ENCODE peak calls at places on chromosomes 13 and 19, in four cellular contexts. C is K562, Z is HepG2, Y is GM12878. J is an unnamed sample.

GRCh38 chr13:47945738-47946137 is 55.3 kb downstream of the SUCLA2 start:
- DNase-seq in Z (peak), Y (no peak), C (no peak), J (no peak)

GRCh38 chr19:55675661-55676354 is 782 bp downstream of the EPN1 start:
- DNase-seq in Z (no peak), Y (no peak), C (no peak), J (no peak)

GRCh38 chr19:37874784-37875183 is 31.6 kb downstream of the WDR87 start:
- DNase-seq in Z (peak), C (no peak), Y (no peak), J (no peak)

GRCh38 chr13:18212873-18213272 is 968.8 kb downstream of the TUBA3C start:
- DNase-seq in C (no peak), Z (peak), Y (no peak), J (no peak)

GRCh38 chr13:63198076-63198475 is 1782.4 kb upstream of the PCDH20 start:
- DNase-seq in C (no peak), Y (no peak), Z (no peak), J (no peak)

GRCh38 chr19:5590151-5590864 is 22.6 kb upstream of the TINCR start:
- DNase-seq in Y (no peak), Z (no peak), C (no peak), J (no peak)

GRCh38 chr13:88005188-88005587 is 334.0 kb downstream of the SLITRK5 start:
- DNase-seq in Z (no peak), C (no peak), Y (no peak), J (no peak)

GRCh38 chr19:55325172-55325571 is at the start of gene TMEM150B:
- DNase-seq in Z (no peak), Y (no peak), C (peak), J (no peak)

GRCh38 chr13:58087566-58087965 is 456.0 kb downstream of the PCDH17 start:
- DNase-seq in C (no peak), Y (no peak), Z (no peak), J (no peak)

GRCh38 chr19:52554216-52554971 is 15.7 kb upstream of the ZNF701 start:
- DNase-seq in Y (no peak), Z (no peak), C (no peak), J (no peak)

GRCh38 chr13:112696869-112697465 is 7.1 kb downstream of the ATP11A start:
- DNase-seq in Z (no peak), C (no peak), Y (no peak), J (no peak)

GRCh38 chr19:39172700-39173501 is 23.9 kb upstream of the NCCRP1 start:
- DNase-seq in Y (no peak), C (no peak), Z (no peak), J (no peak)

GRCh38 chr13:104137416-104137815 is 1071.2 kb upstream of the SLC10A2 start:
- DNase-seq in Z (no peak), C (no peak), Y (no peak), J (no peak)

GRCh38 chr13:104286566-104287290 is 1220.5 kb upstream of the SLC10A2 start:
- DNase-seq in C (no peak), Z (no peak), Y (no peak), J (no peak)

GRCh38 chr13:57437587-57437986 is 194.0 kb upstream of the PCDH17 start:
- DNase-seq in Z (no peak), C (no peak), Y (no peak), J (no peak)

GRCh38 chr13:95100525-95101121 is 200.6 kb downstream of the ABCC4 start:
- DNase-seq in C (no peak), Y (peak), Z (peak), J (no peak)

GRCh38 chr13:40460116-40460515 is 206.3 kb downstream of the FOXO1 start:
- DNase-seq in Y (no peak), C (no peak), Z (no peak), J (no peak)

GRCh38 chr13:68895696-68896095 is 1211.9 kb upstream of the ATXN8OS start:
- DNase-seq in Z (no peak), C (no peak), Y (no peak), J (no peak)

GRCh38 chr19:6274756-6275155 is 5.0 kb downstream of the MLLT1 start:
- DNase-seq in Y (no peak), C (no peak), Z (no peak), J (no peak)

GRCh38 chr19:40717325-40717879 is 490 bp downstream of the ITPKC start:
- DNase-seq in Y (no peak), Z (no peak), C (no peak), J (no peak)

DNA sequence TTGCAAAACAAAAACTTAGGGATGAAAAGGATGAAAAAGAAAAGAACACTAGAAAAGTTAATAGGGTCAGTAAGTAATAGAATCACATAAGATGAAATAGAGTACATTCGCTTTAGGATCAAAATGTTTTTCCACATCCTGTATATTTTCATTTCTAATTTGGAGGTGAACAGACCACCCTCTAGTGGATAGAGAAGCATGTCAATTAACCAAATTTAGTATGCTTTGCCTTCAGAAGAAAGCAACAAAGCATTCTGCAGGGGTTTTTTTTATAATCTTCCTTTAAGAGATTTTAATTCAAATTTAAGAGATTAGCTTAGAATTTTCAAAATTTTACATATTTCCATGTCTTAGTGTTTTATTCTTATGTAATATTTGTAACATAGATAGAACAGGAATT is 610.9 kb upstream of the SGCG start:
- DNase-seq in Z (no peak), C (no peak), Y (no peak), J (no peak)
- TF ChIP-seq TARDBP in Z (no peak), C (no peak), Y (no peak), J (no peak)

GRCh38 chr13:80345771-80346510 is 5.0 kb upstream of the SPRY2 start:
- DNase-seq in C (no peak), Z (no peak), Y (no peak), J (no peak)
- TF ChIP-seq BHLHE40 in C (no peak), Z (no peak), Y (peak), J (no peak)

GRCh38 chr19:46607441-46607841 is 6.3 kb downstream of the CALM3 start:
- DNase-seq in Y (no peak), Z (no peak), C (no peak), J (no peak)
- TF ChIP-seq TARDBP in Y (no peak), Z (no peak), C (no peak), J (no peak)

DNA sequence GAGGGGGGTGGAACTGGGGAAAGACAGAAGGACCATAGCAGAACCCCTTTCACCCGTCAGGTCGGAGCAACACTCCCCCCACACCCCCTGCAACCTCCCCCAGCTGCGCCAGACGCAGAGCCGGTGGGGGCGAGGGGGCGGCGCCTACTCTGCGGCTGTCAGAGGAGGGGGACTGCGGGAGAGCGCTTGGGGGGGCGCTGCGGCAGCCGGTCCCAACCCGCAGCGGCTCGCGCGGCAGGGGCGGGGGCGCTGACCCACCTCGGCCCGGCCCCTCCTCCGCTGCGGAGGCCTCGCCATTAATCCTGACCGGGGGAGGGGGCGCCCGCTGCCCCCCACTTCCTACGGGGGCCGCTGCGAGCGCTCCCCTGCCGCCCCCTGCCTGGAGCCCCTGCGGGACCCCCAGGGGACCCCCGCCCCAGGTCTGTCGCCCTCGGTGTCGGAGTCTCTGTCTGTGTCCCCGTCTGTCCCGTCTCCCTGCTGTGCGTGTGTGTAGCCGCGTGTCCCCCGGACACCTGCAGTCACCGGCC is 7.9 kb upstream of the NFIC start:
- DNase-seq in C (peak), Y (no peak), Z (no peak), J (no peak)
- TF ChIP-seq BHLHE40 in C (no peak), Y (no peak), Z (no peak), J (no peak)

DNA sequence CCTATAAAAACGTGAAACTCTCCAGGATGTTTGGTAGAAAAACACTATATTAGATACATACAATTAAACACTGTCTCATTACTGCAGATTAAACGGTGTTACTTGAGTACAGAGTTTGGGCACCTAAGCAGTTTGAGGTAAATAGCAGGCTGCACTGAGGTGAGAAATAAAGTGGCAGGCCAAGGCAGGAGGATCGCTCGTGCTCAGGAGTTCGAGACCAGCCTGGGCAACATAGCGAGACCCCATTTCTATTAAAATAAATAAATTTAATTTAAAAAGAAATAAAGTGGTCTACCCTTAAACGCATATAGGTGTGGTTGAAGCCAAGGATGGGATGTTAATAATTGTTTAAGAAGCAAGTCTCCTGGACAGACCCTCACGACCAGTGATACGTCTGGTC is 1.2 kb downstream of the PSPC1 start:
- DNase-seq in C (no peak), Z (no peak), Y (no peak), J (no peak)
- TF ChIP-seq TARDBP in C (no peak), Z (no peak), Y (no peak), J (no peak)

GRCh38 chr19:58362272-58362994 is at the start of gene ZNF497:
- DNase-seq in Y (peak), C (peak), Z (peak), J (peak)
- TF ChIP-seq BHLHE40 in Y (peak), C (peak), Z (peak), J (no peak)

DNA sequence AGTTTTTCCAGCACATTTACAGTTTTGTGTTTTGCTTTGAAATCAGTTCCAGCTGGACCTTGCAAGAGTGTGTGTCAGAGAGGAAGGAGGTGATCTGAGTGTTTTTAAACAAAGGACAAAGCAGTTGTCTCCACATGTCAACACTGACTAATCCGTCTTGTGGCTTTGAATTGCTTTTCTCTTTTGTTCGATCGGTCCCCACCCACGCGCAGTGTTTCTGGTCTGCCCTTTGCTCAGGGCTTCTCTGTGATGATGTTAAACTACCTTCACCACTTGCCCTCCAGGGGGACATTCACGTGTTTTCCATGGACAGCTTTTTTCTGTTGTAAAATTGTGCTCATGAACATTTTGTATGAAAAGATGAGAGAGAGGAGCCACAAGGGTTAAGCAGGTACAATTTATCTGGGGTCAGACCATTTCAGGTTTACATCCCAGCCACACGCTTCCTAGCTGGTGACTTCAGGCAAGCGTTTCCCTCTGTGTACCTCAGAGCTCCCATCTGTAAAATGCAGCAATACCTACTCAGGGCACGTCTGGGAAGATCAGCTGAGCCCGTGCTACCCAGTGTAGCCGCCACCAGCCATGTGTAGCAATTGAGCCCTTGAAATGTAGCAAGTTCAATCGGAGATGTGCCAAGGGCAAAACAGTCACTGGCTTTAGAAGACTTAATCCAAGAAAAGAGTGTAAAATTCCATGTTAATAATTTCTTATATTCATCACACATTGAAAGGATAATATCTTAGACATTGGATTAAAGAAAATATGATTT is 13.5 kb upstream of the PLA2G4C start:
- DNase-seq in Y (no peak), C (no peak), Z (peak), J (no peak)
- TF ChIP-seq TARDBP in Y (no peak), C (no peak), Z (no peak), J (no peak)

GRCh38 chr19:18468930-18469244 is 31.0 kb upstream of the ISYNA1 start:
- DNase-seq in Z (no peak), Y (no peak), C (no peak), J (no peak)

GRCh38 chr19:18469245-18470107 is 31.5 kb upstream of the ISYNA1 start:
- DNase-seq in C (peak), Y (no peak), Z (peak), J (peak)

GRCh38 chr19:18470787-18471186 is 32.9 kb upstream of the ISYNA1 start:
- DNase-seq in Z (no peak), Y (no peak), C (no peak), J (no peak)

GRCh38 chr19:18468517-18468916 is 30.6 kb upstream of the ISYNA1 start:
- DNase-seq in C (no peak), Y (no peak), Z (no peak), J (no peak)

DNA sequence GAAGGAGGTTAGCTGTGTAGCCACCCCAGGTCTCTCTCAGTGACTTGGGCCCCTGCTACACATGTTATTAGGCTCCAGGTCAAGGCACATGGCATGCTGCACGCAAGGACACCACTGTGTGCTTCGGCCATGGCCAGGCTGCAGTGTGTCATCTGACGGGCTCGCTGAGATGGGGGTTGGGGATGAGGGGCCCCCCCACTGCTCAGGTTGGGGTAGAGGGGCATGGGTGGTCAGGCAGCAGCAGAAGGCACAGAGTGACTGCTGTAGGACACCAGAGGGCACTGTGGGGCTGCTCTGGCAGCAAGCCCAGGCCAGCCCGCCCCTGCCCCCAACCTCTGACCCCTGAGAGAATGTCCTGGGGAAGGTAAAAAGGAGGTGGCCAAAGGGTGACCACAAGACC is 32.2 kb upstream of the ISYNA1 start:
- DNase-seq in Z (peak), Y (no peak), C (peak), J (peak)
- TF ChIP-seq BHLHE40 in Z (no peak), Y (no peak), C (no peak), J (no peak)